ENCODE peak calls at places on chromosome 20, in seven cellular contexts. T is aorta; C is A549; D is RWPE2; P is mucosa of descending colon; Q is K562; X is naive thymus-derived CD4-positive, alpha-beta T cell. J is an unnamed sample. For H3K4me1, the result is how much of the 10 kb centered on the place peaks cover.

GRCh38 chr20:48722002-48722731 is 105.6 kb downstream of the PREX1 start:
- ATAC-seq in Q (peak), C (no peak), T (peak), D (no peak), X (peak), P (peak), J (no peak)

GRCh38 chr20:23225407-23226060 is 125.1 kb upstream of the NXT1 start:
- ATAC-seq in T (peak), Q (no peak), D (peak), X (peak), C (peak), P (peak), J (peak)

GRCh38 chr20:1204547-1204946 is 1.3 kb downstream of the C20orf202 start:
- ATAC-seq in T (no peak), X (no peak), C (no peak), Q (no peak), D (no peak), P (no peak), J (no peak)

GRCh38 chr20:1182136-1182535 is 2.6 kb downstream of the TMEM74B start:
- ATAC-seq in C (no peak), P (no peak), X (no peak), T (no peak), D (no peak), Q (no peak), J (no peak)

GRCh38 chr20:43477634-43478033 is 19.9 kb downstream of the SRSF6 start:
- ATAC-seq in T (no peak), Q (no peak), P (no peak), X (no peak), C (no peak), D (no peak), J (no peak)

GRCh38 chr20:10555865-10556308 is 117.9 kb downstream of the JAG1 start:
- ATAC-seq in T (no peak), D (peak), X (no peak), P (no peak), C (peak), Q (no peak), J (no peak)

GRCh38 chr20:48186915-48187314 is 401.6 kb upstream of the SULF2 start:
- ATAC-seq in X (no peak), Q (no peak), D (peak), T (no peak), P (peak), C (no peak), J (peak)

GRCh38 chr20:41027366-41027765 is 1.3 kb upstream of the TOP1 start:
- ATAC-seq in Q (no peak), P (no peak), D (no peak), C (no peak), T (no peak), X (no peak), J (no peak)

GRCh38 chr20:35305682-35306556 is 13.7 kb upstream of the FAM83C start:
- ATAC-seq in D (peak), P (peak), Q (peak), C (peak), X (peak), T (peak), J (peak)

GRCh38 chr20:5180933-5181332 is 54.1 kb downstream of the CDS2 start:
- ATAC-seq in D (no peak), P (no peak), C (no peak), T (peak), X (no peak), Q (no peak), J (no peak)

GRCh38 chr20:13260620-13261279 is 39.7 kb downstream of the ISM1 start:
- ATAC-seq in C (no peak), Q (no peak), P (no peak), D (no peak), T (peak), X (no peak), J (no peak)

GRCh38 chr20:701401-702129 is 26.0 kb upstream of the SCRT2 start:
- ATAC-seq in C (no peak), P (no peak), Q (no peak), X (no peak), T (no peak), D (no peak), J (no peak)

GRCh38 chr20:13028001-13028400 is 19.2 kb downstream of the SPTLC3 start:
- ATAC-seq in D (peak), P (no peak), C (no peak), T (no peak), X (no peak), Q (no peak), J (no peak)

GRCh38 chr20:39886650-39887190 is 802.3 kb downstream of the MAFB start:
- ATAC-seq in X (peak), D (no peak), T (peak), Q (no peak), P (peak), C (no peak), J (peak)

GRCh38 chr20:35226126-35226774 is at the start of gene MMP24:
- ATAC-seq in X (no peak), P (no peak), C (peak), D (no peak), Q (no peak), T (no peak), J (no peak)

GRCh38 chr20:44154521-44155001 is 32.4 kb downstream of the JPH2 start:
- ATAC-seq in Q (no peak), D (peak), X (no peak), P (peak), T (peak), C (no peak), J (peak)

GRCh38 chr20:40636486-40636885 is 52.5 kb downstream of the MAFB start:
- ATAC-seq in D (no peak), C (no peak), P (no peak), X (no peak), Q (no peak), T (no peak), J (no peak)

GRCh38 chr20:62003567-62004405 is 61.9 kb downstream of the TAF4 start:
- ATAC-seq in C (no peak), Q (no peak), X (no peak), P (no peak), T (no peak), D (no peak), J (no peak)

GRCh38 chr20:21981607-21982344 is 276.3 kb downstream of the PAX1 start:
- ATAC-seq in P (no peak), X (no peak), C (peak), D (no peak), Q (no peak), T (peak), J (peak)

GRCh38 chr20:59891581-59891980 is 41.9 kb downstream of the SYCP2 start:
- ATAC-seq in T (no peak), X (no peak), P (no peak), Q (no peak), C (no peak), D (peak), J (no peak)

GRCh38 chr20:58634818-58635665 is 16.0 kb upstream of the STX16 start:
- ATAC-seq in D (peak), T (no peak), P (no peak), Q (peak), C (no peak), X (peak), J (peak)

GRCh38 chr20:58480455-58481356 is 34.5 kb downstream of the APCDD1L start:
- ATAC-seq in X (no peak), C (no peak), T (no peak), Q (no peak), P (peak), D (no peak), J (no peak)

GRCh38 chr20:31684153-31685003 is 38.3 kb downstream of the BCL2L1 start:
- ATAC-seq in P (no peak), X (peak), T (no peak), D (peak), C (no peak), Q (peak), J (no peak)

GRCh38 chr20:208937-209566 is 18.0 kb upstream of the DEFB129 start:
- ATAC-seq in D (peak), C (peak), Q (peak), T (no peak), P (peak), X (peak), J (peak)

GRCh38 chr20:57805784-57806183 is 96.0 kb upstream of the PMEPA1 start:
- ATAC-seq in D (peak), T (no peak), P (no peak), C (no peak), Q (no peak), X (no peak), J (no peak)

GRCh38 chr20:25706793-25707192 is 10.1 kb upstream of the ZNF337 start:
- ATAC-seq in C (no peak), P (peak), X (peak), Q (no peak), T (no peak), D (no peak), J (no peak)

GRCh38 chr20:16111132-16111852 is 462.0 kb downstream of the KIF16B start:
- ATAC-seq in T (no peak), X (no peak), C (no peak), P (no peak), Q (no peak), D (no peak), J (no peak)

GRCh38 chr20:16107172-16107870 is 465.9 kb downstream of the KIF16B start:
- ATAC-seq in P (no peak), T (peak), Q (no peak), X (no peak), D (no peak), C (no peak), J (no peak)

GRCh38 chr20:16115891-16116577 is 457.2 kb downstream of the KIF16B start:
- ATAC-seq in Q (no peak), X (no peak), T (no peak), D (no peak), P (no peak), C (no peak), J (no peak)

GRCh38 chr20:16106191-16106849 is 466.9 kb downstream of the KIF16B start:
- ATAC-seq in P (no peak), Q (no peak), C (no peak), D (no peak), X (no peak), T (no peak), J (no peak)

GRCh38 chr20:16111853-16112412 is 461.3 kb downstream of the KIF16B start:
- ATAC-seq in X (no peak), Q (no peak), P (no peak), D (no peak), T (no peak), C (no peak), J (no peak)
- H3K4me3 ChIP-seq in X (no peak), Q (no peak), P (no peak), D (no peak), T (no peak), C (no peak), J (no peak)

DNA sequence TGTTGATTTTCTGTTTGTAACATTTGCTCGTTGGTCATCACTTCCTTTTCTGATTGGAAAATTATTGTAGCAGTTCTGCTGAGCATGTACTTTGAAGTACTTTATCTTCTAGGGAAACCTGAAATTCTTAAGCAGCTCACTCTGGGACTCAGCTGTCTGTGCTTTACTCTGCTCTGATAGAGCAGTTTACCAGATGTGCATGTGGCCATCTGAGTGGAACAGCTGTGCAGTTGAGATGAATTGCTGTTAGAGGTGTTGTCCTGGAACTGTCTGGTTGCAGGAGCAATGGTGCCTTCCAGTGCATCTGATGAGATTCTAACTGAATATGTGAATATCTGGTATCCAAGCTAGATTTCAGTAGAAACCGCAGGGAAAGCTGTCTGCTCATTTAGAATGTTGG is 27.2 kb downstream of the PANK2 start:
- ATAC-seq in P (no peak), Q (no peak), C (no peak), X (no peak), D (no peak), T (no peak), J (no peak)
- H3K4me1 ChIP-seq in P (under half), Q (under half), C (under half), X (under half), D (under half), T (under half), J (under half)

GRCh38 chr20:34075647-34076046 is 36.4 kb downstream of the EIF2S2 start:
- ATAC-seq in C (no peak), Q (no peak), D (no peak), T (no peak), X (no peak), P (no peak), J (no peak)
- H3K4me3 ChIP-seq in C (no peak), Q (no peak), D (no peak), T (no peak), X (no peak), P (no peak), J (no peak)

DNA sequence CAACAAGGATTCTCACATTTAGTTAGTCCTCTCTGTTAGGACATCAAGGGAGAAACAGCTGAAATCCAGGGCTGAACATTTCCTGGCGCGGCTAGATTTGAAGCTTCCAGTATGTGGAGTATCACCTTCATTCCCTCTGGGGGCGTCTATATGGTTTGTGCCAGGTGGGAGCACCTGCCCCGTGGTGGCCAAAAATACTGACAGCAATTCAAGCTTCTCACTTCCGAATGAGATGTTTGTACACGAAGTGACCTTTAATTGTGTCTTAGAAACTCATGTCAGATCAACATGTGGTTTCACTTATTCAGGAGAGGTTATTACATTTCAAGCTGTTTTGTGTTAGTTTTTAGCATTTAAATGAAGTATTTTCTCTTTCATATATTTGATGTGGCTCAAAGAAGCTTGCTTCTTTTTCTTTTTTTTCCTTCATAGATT is 67.3 kb upstream of the ZNF217 start:
- ATAC-seq in D (no peak), T (no peak), Q (no peak), X (peak), C (no peak), P (peak), J (no peak)
- H3K4me1 ChIP-seq in D (under half), T (under half), Q (under half), X (under half), C (under half), P (under half), J (under half)

GRCh38 chr20:11660673-11661072 is 257.0 kb upstream of the BTBD3 start:
- ATAC-seq in C (no peak), D (no peak), Q (no peak), T (no peak), X (no peak), P (no peak), J (no peak)
- H3K4me3 ChIP-seq in C (no peak), D (no peak), Q (no peak), T (no peak), X (no peak), P (no peak), J (no peak)

GRCh38 chr20:20210943-20211273 is 157.0 kb upstream of the INSM1 start:
- ATAC-seq in X (no peak), T (no peak), Q (no peak), P (no peak), C (no peak), D (no peak), J (no peak)

GRCh38 chr20:20211274-20211987 is 156.5 kb upstream of the INSM1 start:
- ATAC-seq in T (no peak), C (no peak), Q (no peak), D (no peak), P (peak), X (no peak), J (no peak)

GRCh38 chr20:20211988-20212518 is 155.9 kb upstream of the INSM1 start:
- ATAC-seq in X (no peak), P (peak), D (no peak), Q (no peak), T (no peak), C (no peak), J (no peak)

GRCh38 chr20:20209684-20210083 is 157.4 kb downstream of the CFAP61 start:
- ATAC-seq in Q (no peak), C (no peak), T (no peak), X (no peak), D (no peak), P (no peak), J (no peak)

DNA sequence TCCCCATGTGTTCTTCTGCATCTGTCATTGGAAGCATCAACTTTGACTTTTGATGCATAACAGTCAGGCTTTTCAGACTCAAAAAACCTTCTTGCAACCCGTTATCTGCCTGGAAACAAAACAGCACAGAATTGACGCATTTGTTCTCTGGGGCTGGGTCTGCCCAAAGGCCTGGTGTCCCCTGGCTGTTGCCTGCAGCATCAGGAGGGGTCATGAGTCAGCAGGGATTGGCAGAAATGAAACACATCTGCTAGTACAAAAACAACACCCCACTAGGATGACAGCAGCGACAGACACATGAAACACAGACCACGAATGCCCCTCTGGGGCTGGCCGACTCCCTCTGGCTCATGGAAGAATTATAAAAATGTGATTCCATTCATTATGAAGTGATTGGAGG is 157.6 kb upstream of the INSM1 start:
- ATAC-seq in T (no peak), P (no peak), Q (no peak), D (no peak), C (no peak), X (no peak), J (no peak)
- H3K4me1 ChIP-seq in T (under half), P (under half), Q (under half), D (under half), C (under half), X (under half), J (under half)

GRCh38 chr20:63253065-63253437 is 1.2 kb downstream of the NKAIN4 start:
- ATAC-seq in X (no peak), P (no peak), D (no peak), T (no peak), Q (no peak), C (no peak), J (no peak)
- H3K4me3 ChIP-seq in X (no peak), P (no peak), D (no peak), T (no peak), Q (no peak), C (peak), J (no peak)

GRCh38 chr20:38806855-38807655 is 1.6 kb downstream of the PPP1R16B start:
- ATAC-seq in P (no peak), T (no peak), X (peak), D (peak), C (no peak), Q (no peak), J (no peak)
- H3K4me1 ChIP-seq in P (under half), T (under half), X (under half), D (under half), C (under half), Q (under half), J (under half)

DNA sequence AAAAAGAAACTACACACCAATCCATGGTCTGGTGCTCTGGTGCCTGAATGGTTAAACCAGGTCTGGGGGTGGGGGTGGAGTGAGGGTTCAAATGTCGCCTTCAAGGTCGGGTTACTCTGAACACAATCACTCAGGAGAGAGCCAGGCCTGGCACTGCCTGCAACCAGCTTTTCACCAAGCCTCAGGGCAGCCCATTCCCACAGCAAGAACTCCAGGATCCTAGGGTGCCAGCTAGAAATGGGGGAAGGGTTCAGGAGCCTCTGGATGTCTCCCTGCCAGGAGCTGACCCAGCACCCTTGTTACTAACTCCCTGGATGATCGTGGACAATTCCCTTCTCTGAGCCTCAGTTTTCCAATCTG is 6.7 kb downstream of the SDC4 start:
- ATAC-seq in P (no peak), Q (no peak), X (no peak), D (no peak), C (no peak), T (no peak), J (no peak)
- H3K4me3 ChIP-seq in P (no peak), Q (no peak), X (no peak), D (no peak), C (peak), T (no peak), J (no peak)

DNA sequence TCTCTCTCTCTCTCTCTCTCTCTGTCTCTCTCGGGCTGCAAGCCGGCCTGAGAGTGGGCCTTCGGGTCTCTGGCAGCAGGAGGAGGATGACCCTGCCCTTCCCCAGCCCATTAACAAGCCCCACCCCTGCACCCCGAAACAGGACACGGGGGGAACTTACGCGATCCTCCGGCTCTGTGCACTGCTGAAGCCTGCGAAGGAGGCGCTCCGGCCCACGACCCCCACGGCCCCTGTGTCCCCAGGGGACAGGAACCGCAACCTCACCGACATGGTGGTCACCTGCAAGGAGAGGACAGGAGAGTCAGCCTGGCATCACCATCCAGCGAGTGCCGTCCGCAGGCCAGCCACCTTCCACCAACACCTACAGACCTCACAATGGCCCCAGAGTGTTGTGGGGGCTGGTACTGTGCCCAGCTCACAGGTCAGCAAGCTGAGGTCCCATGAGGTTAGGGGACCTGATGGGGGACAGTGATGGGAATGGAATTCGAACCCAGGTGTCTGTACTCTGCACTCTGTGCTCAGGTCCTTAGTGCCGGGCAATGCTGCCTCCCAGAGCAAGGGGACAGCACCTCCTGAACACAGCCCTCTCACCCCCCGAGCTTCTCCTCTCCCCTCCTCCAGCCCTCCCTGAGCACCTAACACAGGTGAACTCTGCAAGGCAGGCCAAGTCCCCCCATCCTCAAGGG is 60.6 kb downstream of the RIPOR3 start:
- ATAC-seq in T (no peak), Q (no peak), C (no peak), P (no peak), X (no peak), D (no peak), J (no peak)
- H3K4me1 ChIP-seq in T (under half), Q (under half), C (under half), P (under half), X (under half), D (under half), J (under half)

J was measured in gastroesophageal sphincter.